ENCODE peak calls at places on chromosomes 7 and 10, in seven cellular contexts. R is spleen, U is BJ, L is HL-60, Q is brain microvascular endothelial cell, M is endodermal cell, O is left ventricle myocardium inferior. Y is an unnamed sample.

GRCh38 chr7:96203781-96204180 is 118.1 kb downstream of the SLC25A13 start:
- DNase-seq in R (no peak), U (no peak), L (no peak), Q (no peak), M (no peak), O (no peak), Y (no peak)

GRCh38 chr7:131219277-131220041 is 108.2 kb upstream of the MKLN1 start:
- DNase-seq in R (no peak), U (no peak), L (peak; percentile 53), Q (no peak), M (peak; percentile 50), O (peak; percentile 54), Y (peak; percentile 43)

GRCh38 chr10:96025566-96025965 is 17.8 kb upstream of the CCNJ start:
- DNase-seq in R (no peak), U (no peak), L (peak; percentile 41), Q (peak; percentile 28), M (peak; percentile 84), O (no peak), Y (peak; percentile 22)

GRCh38 chr10:60816624-60817023 is 38.3 kb downstream of the CDK1 start:
- DNase-seq in R (no peak), U (peak; percentile 71), L (peak; percentile 51), Q (peak; percentile 73), M (peak; percentile 63), O (no peak), Y (peak; percentile 12)

GRCh38 chr7:150390206-150390605 is 11.1 kb downstream of the ZNF775 start:
- DNase-seq in R (peak; percentile 56), U (no peak), L (no peak), Q (no peak), M (no peak), O (no peak), Y (no peak)

GRCh38 chr7:96870934-96871333 is 134.4 kb upstream of the DLX6 start:
- DNase-seq in R (no peak), U (no peak), L (no peak), Q (no peak), M (no peak), O (no peak), Y (no peak)

GRCh38 chr7:77702451-77703219 is 6.4 kb downstream of the RSBN1L start:
- DNase-seq in R (no peak), U (no peak), L (no peak), Q (no peak), M (no peak), O (no peak), Y (no peak)

GRCh38 chr7:158284617-158285382 is 302.8 kb downstream of the PTPRN2 start:
- DNase-seq in R (no peak), U (no peak), L (no peak), Q (no peak), M (peak; percentile 13), O (no peak), Y (no peak)

GRCh38 chr10:13271552-13272163 is 28.2 kb downstream of the PHYH start:
- DNase-seq in R (peak; percentile 79), U (no peak), L (no peak), Q (peak; percentile 10), M (peak; percentile 95), O (peak; percentile 22), Y (peak; percentile 39)

GRCh38 chr7:55533050-55533728 is 39.1 kb downstream of the VOPP1 start:
- DNase-seq in R (peak; percentile 85), U (no peak), L (peak; percentile 87), Q (peak; percentile 37), M (no peak), O (no peak), Y (peak; percentile 83)

GRCh38 chr7:120805636-120806388 is 52.1 kb downstream of the TSPAN12 start:
- DNase-seq in R (no peak), U (no peak), L (peak; percentile 41), Q (peak; percentile 52), M (peak; percentile 86), O (no peak), Y (peak; percentile 11)

GRCh38 chr7:29412912-29413311 is 150.7 kb upstream of the PRR15 start:
- DNase-seq in R (no peak), U (no peak), L (no peak), Q (no peak), M (no peak), O (no peak), Y (no peak)

GRCh38 chr10:123651421-123652047 is 14.6 kb upstream of the GPR26 start:
- DNase-seq in R (peak; percentile 39), U (no peak), L (no peak), Q (no peak), M (peak; percentile 35), O (no peak), Y (no peak)

GRCh38 chr7:66110861-66111260 is 3.8 kb upstream of the CRCP start:
- DNase-seq in R (no peak), U (peak; percentile 74), L (no peak), Q (peak; percentile 96), M (no peak), O (no peak), Y (no peak)

GRCh38 chr10:119209736-119210355 is 2.5 kb downstream of the GRK5 start:
- DNase-seq in R (no peak), U (no peak), L (no peak), Q (no peak), M (no peak), O (no peak), Y (no peak)

DNA sequence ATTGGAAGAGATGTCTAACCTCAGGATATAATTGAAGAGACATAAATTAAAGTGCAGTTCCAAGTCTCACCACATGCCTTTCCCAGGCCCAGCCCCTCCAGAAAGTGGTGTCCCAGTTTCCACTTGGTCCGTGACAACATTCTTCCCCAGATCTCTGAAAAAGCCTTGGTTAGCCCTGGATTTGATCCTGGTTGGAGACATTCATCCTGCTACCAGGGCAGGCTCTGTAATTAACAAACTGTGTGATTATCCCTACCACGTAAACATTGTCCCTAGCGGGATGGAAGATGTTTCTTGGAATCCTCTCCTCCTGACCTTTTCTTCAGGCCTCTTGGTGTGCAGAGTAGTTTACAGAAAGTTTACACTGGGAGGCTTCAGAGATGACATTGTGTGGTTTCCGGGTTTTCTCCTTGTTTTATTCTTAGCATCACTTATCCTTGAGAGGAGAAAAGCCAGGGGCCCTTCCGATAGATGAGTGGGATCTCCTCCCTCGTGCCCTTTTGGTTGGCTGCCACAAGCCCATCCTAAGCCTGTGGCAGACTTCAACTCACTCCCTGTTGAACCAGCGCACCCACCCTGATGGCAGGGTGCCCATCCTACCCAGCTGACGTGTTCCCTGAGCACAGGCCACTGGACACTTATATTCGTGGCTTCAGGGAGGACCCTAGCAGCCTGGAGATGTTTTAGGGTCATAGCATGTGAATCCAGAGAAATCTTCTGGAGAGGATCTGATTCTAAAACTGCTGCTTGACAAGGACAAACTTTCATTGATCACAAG is 83.9 kb downstream of the COL13A1 start:
- DNase-seq in R (no peak), U (no peak), L (no peak), Q (no peak), M (no peak), O (no peak), Y (no peak)
- TF ChIP-seq CTCF in R (no peak), U (peak; percentile 37), L (no peak), Q (peak; percentile 65), M (peak; percentile 68), O (peak; percentile 46), Y (peak; percentile 18)

GRCh38 chr7:73894851-73895441 is 34.0 kb downstream of the TMEM270 start:
- DNase-seq in R (no peak), U (peak; percentile 99), L (no peak), Q (peak; percentile 89), M (no peak), O (peak; percentile 85), Y (no peak)

GRCh38 chr7:73893342-73894101 is 32.6 kb downstream of the TMEM270 start:
- DNase-seq in R (no peak), U (no peak), L (no peak), Q (no peak), M (no peak), O (peak; percentile 85), Y (no peak)

GRCh38 chr7:73896454-73896853 is 35.5 kb downstream of the TMEM270 start:
- DNase-seq in R (no peak), U (no peak), L (no peak), Q (no peak), M (no peak), O (no peak), Y (no peak)

GRCh38 chr7:73892003-73892975 is 31.3 kb downstream of the TMEM270 start:
- DNase-seq in R (no peak), U (no peak), L (no peak), Q (peak; percentile 50), M (no peak), O (peak; percentile 62), Y (no peak)

GRCh38 chr7:73895626-73896025 is 34.7 kb downstream of the TMEM270 start:
- DNase-seq in R (no peak), U (no peak), L (no peak), Q (no peak), M (no peak), O (no peak), Y (no peak)
- H3K27me3 ChIP-seq in R (no peaks in the 10 kb centered on the region), U (no peaks in the 10 kb centered on the region), L (no peaks in the 10 kb centered on the region), Q (no peaks in the 10 kb centered on the region), M (no peaks in the 10 kb centered on the region), O (peaks cover 15% of the 10 kb centered on the region), Y (no peaks in the 10 kb centered on the region)

DNA sequence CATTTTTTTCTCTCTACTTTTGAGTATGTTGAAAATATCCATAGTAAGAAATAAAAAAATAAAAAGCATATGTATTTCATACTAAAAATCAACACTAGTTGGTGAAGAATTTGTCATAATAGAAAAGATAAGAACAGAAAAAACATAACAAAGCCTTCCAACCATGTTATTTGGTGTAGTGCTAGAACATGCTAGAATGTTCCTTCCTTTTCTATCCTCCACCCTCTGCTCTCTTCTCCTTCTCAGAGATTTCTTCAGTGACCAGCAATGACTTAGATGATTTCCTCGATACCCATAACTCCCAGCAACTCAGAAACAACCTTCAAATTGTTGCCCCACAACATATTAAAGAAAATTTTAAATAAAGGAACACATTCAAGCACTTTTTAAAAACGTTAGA is 2.6 kb downstream of the ZC3HAV1 start:
- DNase-seq in R (no peak), U (no peak), L (no peak), Q (no peak), M (no peak), O (no peak), Y (no peak)
- H3K4me3 ChIP-seq in R (peak overlapping the region; percentile 84), U (no peak overlapping the region), L (peak overlapping the region; percentile 92), Q (peak overlapping the region; percentile 12), M (peak overlapping the region; percentile 100), O (peak overlapping the region; percentile 87), Y (peak overlapping the region; percentile 84)

GRCh38 chr10:57707300-57707658 is 560.4 kb downstream of the IPMK start:
- DNase-seq in R (no peak), U (no peak), L (no peak), Q (no peak), M (no peak), O (no peak), Y (no peak)

GRCh38 chr10:57706576-57707299 is 561.0 kb downstream of the IPMK start:
- DNase-seq in R (no peak), U (no peak), L (no peak), Q (no peak), M (no peak), O (no peak), Y (no peak)
- TF ChIP-seq CTCF in R (no peak), U (no peak), L (no peak), Q (no peak), M (no peak), O (no peak), Y (no peak)

DNA sequence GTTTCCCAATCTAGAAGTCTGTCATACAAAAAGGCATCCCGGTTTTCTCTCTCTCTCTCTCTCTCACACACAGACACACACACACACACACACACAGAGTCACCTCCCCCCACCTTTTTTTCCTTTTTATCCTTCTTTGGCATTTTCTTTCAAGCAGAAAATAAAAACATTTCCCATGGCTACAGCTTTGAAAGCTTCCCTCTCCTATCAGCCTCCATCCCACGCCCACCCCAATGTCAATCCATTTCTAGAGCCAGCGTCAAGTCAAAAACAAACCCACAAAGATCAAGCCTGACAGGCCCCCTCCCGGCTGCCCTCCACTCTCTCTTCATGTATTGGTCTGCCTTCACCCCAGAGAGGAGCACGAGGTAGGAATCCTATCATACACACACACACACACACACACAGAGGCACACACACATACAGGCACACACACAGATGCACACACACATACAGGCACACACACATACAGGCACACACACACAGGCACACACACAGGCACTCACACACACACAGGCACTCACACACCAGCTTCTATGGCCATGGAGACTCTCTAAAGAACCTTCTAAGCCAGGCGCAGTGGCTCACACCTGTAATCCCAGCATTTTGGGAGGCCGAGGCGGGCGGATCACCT is 8.0 kb upstream of the TNRC18 start:
- DNase-seq in R (no peak), U (no peak), L (no peak), Q (no peak), M (no peak), O (no peak), Y (no peak)
- H3K27me3 ChIP-seq in R (no peaks in the 10 kb centered on the region), U (no peaks in the 10 kb centered on the region), L (no peaks in the 10 kb centered on the region), Q (no peaks in the 10 kb centered on the region), M (no peaks in the 10 kb centered on the region), O (no peaks in the 10 kb centered on the region), Y (no peaks in the 10 kb centered on the region)

Y was measured in GM06990.